ENCODE peak calls at places on chromosomes 4 and X, in six cellular contexts. Q, R, D, A, F and P are unnamed samples.

GRCh38 chr4:149999485-150000074 is 78.7 kb upstream of the DCLK2 start:
- DNase-seq in Q (peak), R (peak), D (peak), A (no peak), F (no peak), P (no peak)

GRCh38 chrX:69759921-69760625 is 144.2 kb downstream of the EDA start:
- DNase-seq in Q (no peak), R (no peak), D (no peak), A (no peak), F (no peak), P (no peak)

GRCh38 chr4:107312366-107312765 is 276.3 kb upstream of the DKK2 start:
- DNase-seq in Q (no peak), R (no peak), D (no peak), A (no peak), F (no peak), P (no peak)

GRCh38 chrX:39823848-39824247 is 273.9 kb downstream of the BCOR start:
- DNase-seq in Q (no peak), R (no peak), D (no peak), A (no peak), F (no peak), P (no peak)

GRCh38 chr4:81666491-81666890 is 194.8 kb upstream of the RASGEF1B start:
- DNase-seq in Q (no peak), R (no peak), D (no peak), A (no peak), F (no peak), P (no peak)

GRCh38 chr4:1720163-1720983 is 750 bp downstream of the TMEM129 start:
- DNase-seq in Q (no peak), R (peak), D (no peak), A (no peak), F (no peak), P (peak)

GRCh38 chrX:38175140-38175539 is 45.5 kb downstream of the SRPX start:
- DNase-seq in Q (peak), R (peak), D (peak), A (peak), F (peak), P (peak)

GRCh38 chrX:112766774-112767173 is 73.9 kb downstream of the AMOT start:
- DNase-seq in Q (no peak), R (no peak), D (no peak), A (no peak), F (no peak), P (no peak)

GRCh38 chr4:110751991-110752390 is 129.1 kb upstream of the PITX2 start:
- DNase-seq in Q (no peak), R (no peak), D (no peak), A (no peak), F (no peak), P (no peak)

GRCh38 chr4:176587920-176588319 is 204.8 kb downstream of the VEGFC start:
- DNase-seq in Q (no peak), R (no peak), D (no peak), A (no peak), F (no peak), P (no peak)

GRCh38 chrX:129115104-129115503 is 408.2 kb downstream of the SMARCA1 start:
- DNase-seq in Q (peak), R (peak), D (peak), A (no peak), F (no peak), P (peak)

GRCh38 chr4:174134361-174134760 is 149.1 kb downstream of the FBXO8 start:
- DNase-seq in Q (no peak), R (no peak), D (no peak), A (no peak), F (no peak), P (no peak)

GRCh38 chr4:107654694-107655093 is 65.3 kb downstream of the PAPSS1 start:
- DNase-seq in Q (peak), R (peak), D (no peak), A (no peak), F (no peak), P (peak)

GRCh38 chr4:187088070-187088799 is 364.6 kb upstream of the FAT1 start:
- DNase-seq in Q (no peak), R (no peak), D (no peak), A (no peak), F (no peak), P (no peak)

GRCh38 chr4:107006218-107006617 is 29.9 kb downstream of the DKK2 start:
- DNase-seq in Q (no peak), R (no peak), D (no peak), A (no peak), F (no peak), P (no peak)

GRCh38 chr4:81773557-81773956 is 301.9 kb upstream of the RASGEF1B start:
- DNase-seq in Q (no peak), R (no peak), D (no peak), A (no peak), F (no peak), P (no peak)

GRCh38 chrX:76427560-76428242 is at the start of gene MAGEE1:
- DNase-seq in Q (peak), R (peak), D (peak), A (no peak), F (peak), P (peak)

GRCh38 chr4:65738134-65738533 is 67.8 kb upstream of the EPHA5 start:
- DNase-seq in Q (no peak), R (no peak), D (no peak), A (no peak), F (no peak), P (no peak)

GRCh38 chrX:129875669-129876068 is 30.3 kb upstream of the UTP14A start:
- DNase-seq in Q (no peak), R (no peak), D (no peak), A (no peak), F (no peak), P (no peak)

GRCh38 chr4:75844151-75844662 is 58.0 kb downstream of the PPEF2 start:
- DNase-seq in Q (peak), R (no peak), D (no peak), A (no peak), F (no peak), P (no peak)

GRCh38 chrX:63713510-63713909 is 71.5 kb downstream of the ARHGEF9 start:
- DNase-seq in Q (no peak), R (no peak), D (no peak), A (no peak), F (no peak), P (peak)

GRCh38 chr4:85720736-85721135 is 245.8 kb downstream of the ARHGAP24 start:
- DNase-seq in Q (peak), R (no peak), D (no peak), A (no peak), F (no peak), P (no peak)

GRCh38 chr4:85713005-85713404 is 238.1 kb downstream of the ARHGAP24 start:
- DNase-seq in Q (no peak), R (no peak), D (no peak), A (no peak), F (no peak), P (no peak)

GRCh38 chr4:85717847-85718246 is 242.9 kb downstream of the ARHGAP24 start:
- DNase-seq in Q (no peak), R (no peak), D (no peak), A (no peak), F (no peak), P (no peak)

GRCh38 chr4:85715996-85716737 is 241.2 kb downstream of the ARHGAP24 start:
- DNase-seq in Q (no peak), R (no peak), D (no peak), A (no peak), F (no peak), P (no peak)

GRCh38 chr4:85717366-85717765 is 242.4 kb downstream of the ARHGAP24 start:
- DNase-seq in Q (no peak), R (no peak), D (no peak), A (no peak), F (no peak), P (no peak)
- TF ChIP-seq ATF3 in Q (no peak), R (no peak), D (no peak), A (no peak), F (no peak), P (no peak)

DNA sequence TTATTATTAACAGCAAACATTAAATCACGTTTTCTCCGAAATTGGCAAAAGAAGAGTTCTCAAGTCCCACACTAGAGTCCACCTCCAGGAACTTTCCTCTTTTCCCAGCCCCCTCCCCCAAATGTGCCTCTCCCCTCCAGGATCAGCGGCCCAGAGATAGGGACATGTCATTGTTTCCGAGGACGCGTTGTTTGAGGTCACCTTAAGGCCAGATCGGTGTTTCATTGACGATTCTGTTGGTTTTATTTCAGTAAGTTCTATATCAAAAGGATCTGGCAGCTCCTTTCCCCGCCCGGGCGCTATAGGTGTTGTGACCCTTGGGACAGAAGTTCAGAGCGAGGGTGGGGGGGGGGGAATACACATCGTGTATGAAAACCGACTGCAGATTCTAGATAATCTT is 938 bp upstream of the MSX1 start:
- DNase-seq in Q (no peak), R (no peak), D (no peak), A (no peak), F (no peak), P (no peak)
- TF ChIP-seq ATF3 in Q (no peak), R (no peak), D (no peak), A (no peak), F (no peak), P (no peak)

DNA sequence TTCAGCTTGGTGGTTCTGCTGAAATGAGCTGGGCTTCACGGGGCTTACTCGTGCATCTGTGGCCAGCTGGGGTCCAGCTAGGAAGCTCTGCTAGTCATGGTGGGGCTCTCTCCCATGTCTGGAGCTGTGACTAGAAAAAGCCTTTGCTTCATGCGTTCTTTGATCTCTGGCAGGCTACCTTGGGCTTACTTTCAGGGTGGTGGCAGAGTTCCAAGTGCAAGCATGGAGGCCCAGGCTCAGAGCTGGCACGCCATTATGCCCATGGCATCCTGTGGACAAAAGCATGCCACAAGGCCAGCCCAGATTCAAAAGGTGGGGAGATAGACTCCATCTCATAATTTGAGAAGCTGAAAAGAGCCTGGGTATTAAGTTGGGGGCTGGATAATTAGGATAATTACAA is 55.4 kb upstream of the GBA3 start:
- DNase-seq in Q (no peak), R (no peak), D (no peak), A (no peak), F (no peak), P (no peak)
- TF ChIP-seq ATF3 in Q (no peak), R (no peak), D (no peak), A (no peak), F (no peak), P (no peak)

GRCh38 chr4:117357422-117357821 is 272.0 kb upstream of the TRAM1L1 start:
- DNase-seq in Q (no peak), R (no peak), D (no peak), A (no peak), F (no peak), P (no peak)
- TF ChIP-seq ATF3 in Q (no peak), R (no peak), D (no peak), A (no peak), F (no peak), P (no peak)

GRCh38 chrX:23826216-23826615 is 43.2 kb downstream of the SAT1 start:
- DNase-seq in Q (peak), R (no peak), D (no peak), A (no peak), F (no peak), P (no peak)

GRCh38 chrX:23825675-23826074 is 42.7 kb downstream of the SAT1 start:
- DNase-seq in Q (no peak), R (no peak), D (no peak), A (no peak), F (no peak), P (no peak)

GRCh38 chrX:23826653-23827052 is 43.7 kb downstream of the SAT1 start:
- DNase-seq in Q (peak), R (no peak), D (no peak), A (no peak), F (no peak), P (no peak)

GRCh38 chrX:23832750-23833149 is 49.8 kb downstream of the SAT1 start:
- DNase-seq in Q (no peak), R (no peak), D (no peak), A (no peak), F (no peak), P (no peak)

GRCh38 chrX:23828894-23829293 is 45.9 kb downstream of the SAT1 start:
- DNase-seq in Q (no peak), R (no peak), D (no peak), A (no peak), F (no peak), P (no peak)
- TF ChIP-seq ATF3 in Q (no peak), R (no peak), D (no peak), A (no peak), F (no peak), P (no peak)